ENCODE peak calls at places on chromosomes 1 and 21, in ten cellular contexts. One of them, this sample, is unnamed.

GRCh38 chr1:226110249-226111108 is 48.0 kb downstream of the H3-3A start:
- DNase-seq in sigmoid colon: peak; percentile 78
- DNase-seq in K562: peak; percentile 88
- DNase-seq in suprapubic skin: peak; percentile 84
- DNase-seq in endothelial cell of umbilical vein: peak; percentile 69
- DNase-seq in GM12891: peak; percentile 95
- DNase-seq in prostate gland: peak; percentile 54
- DNase-seq in GM12892: peak; percentile 95
- DNase-seq in breast epithelium: peak; percentile 40
- DNase-seq in stomach: peak; percentile 76
- DNase-seq in this sample: no peak

GRCh38 chr1:205588691-205589445 is 42.9 kb downstream of the ELK4 start:
- DNase-seq in GM12892: no peak
- DNase-seq in endothelial cell of umbilical vein: peak; percentile 83
- DNase-seq in suprapubic skin: peak; percentile 49
- DNase-seq in GM12891: no peak
- DNase-seq in K562: peak; percentile 71
- DNase-seq in breast epithelium: no peak
- DNase-seq in stomach: no peak
- DNase-seq in prostate gland: no peak
- DNase-seq in sigmoid colon: peak; percentile 61
- DNase-seq in this sample: peak; percentile 67

GRCh38 chr1:53617382-53618217 is 121.4 kb downstream of the GLIS1 start:
- DNase-seq in breast epithelium: no peak
- DNase-seq in suprapubic skin: peak; percentile 46
- DNase-seq in GM12892: no peak
- DNase-seq in prostate gland: no peak
- DNase-seq in endothelial cell of umbilical vein: no peak
- DNase-seq in K562: no peak
- DNase-seq in stomach: peak; percentile 24
- DNase-seq in GM12891: no peak
- DNase-seq in sigmoid colon: peak; percentile 51
- DNase-seq in this sample: no peak

GRCh38 chr1:61742620-61743431 is 546 bp downstream of the PATJ start:
- DNase-seq in stomach: peak; percentile 34
- DNase-seq in GM12892: peak; percentile 47
- DNase-seq in endothelial cell of umbilical vein: peak; percentile 49
- DNase-seq in GM12891: peak; percentile 50
- DNase-seq in K562: no peak
- DNase-seq in suprapubic skin: peak; percentile 71
- DNase-seq in prostate gland: peak; percentile 23
- DNase-seq in breast epithelium: peak; percentile 40
- DNase-seq in sigmoid colon: peak; percentile 70
- DNase-seq in this sample: no peak

GRCh38 chr1:15430787-15431570 is 7.3 kb upstream of the CTRC start:
- DNase-seq in endothelial cell of umbilical vein: peak; percentile 47
- DNase-seq in GM12891: peak; percentile 91
- DNase-seq in K562: peak; percentile 85
- DNase-seq in sigmoid colon: no peak
- DNase-seq in GM12892: peak; percentile 89
- DNase-seq in breast epithelium: peak; percentile 36
- DNase-seq in prostate gland: peak; percentile 57
- DNase-seq in stomach: peak; percentile 82
- DNase-seq in suprapubic skin: no peak
- DNase-seq in this sample: no peak

GRCh38 chr1:156384658-156385057 is 15.6 kb downstream of the RHBG start:
- DNase-seq in GM12892: no peak
- DNase-seq in sigmoid colon: no peak
- DNase-seq in GM12891: no peak
- DNase-seq in endothelial cell of umbilical vein: no peak
- DNase-seq in prostate gland: no peak
- DNase-seq in suprapubic skin: no peak
- DNase-seq in stomach: no peak
- DNase-seq in breast epithelium: no peak
- DNase-seq in K562: no peak
- DNase-seq in this sample: no peak

GRCh38 chr1:40583980-40584379 is 52.5 kb downstream of the ZNF684 start:
- DNase-seq in sigmoid colon: no peak
- DNase-seq in prostate gland: no peak
- DNase-seq in K562: no peak
- DNase-seq in stomach: no peak
- DNase-seq in GM12892: no peak
- DNase-seq in suprapubic skin: no peak
- DNase-seq in endothelial cell of umbilical vein: no peak
- DNase-seq in breast epithelium: no peak
- DNase-seq in GM12891: no peak
- DNase-seq in this sample: no peak

GRCh38 chr1:21904725-21905520 is 32.2 kb downstream of the HSPG2 start:
- DNase-seq in stomach: peak; percentile 91
- DNase-seq in suprapubic skin: peak; percentile 86
- DNase-seq in prostate gland: no peak
- DNase-seq in sigmoid colon: peak; percentile 91
- DNase-seq in endothelial cell of umbilical vein: peak; percentile 99
- DNase-seq in GM12892: no peak
- DNase-seq in breast epithelium: peak; percentile 93
- DNase-seq in GM12891: no peak
- DNase-seq in K562: peak; percentile 94
- DNase-seq in this sample: no peak

GRCh38 chr21:16454371-16454770 is 724.6 kb downstream of the USP25 start:
- DNase-seq in sigmoid colon: no peak
- DNase-seq in suprapubic skin: no peak
- DNase-seq in prostate gland: no peak
- DNase-seq in GM12892: no peak
- DNase-seq in stomach: no peak
- DNase-seq in breast epithelium: no peak
- DNase-seq in GM12891: no peak
- DNase-seq in endothelial cell of umbilical vein: peak; percentile 49
- DNase-seq in K562: no peak
- DNase-seq in this sample: no peak

GRCh38 chr21:29163381-29164115 is 33.1 kb downstream of the MAP3K7CL start:
- DNase-seq in suprapubic skin: no peak
- DNase-seq in breast epithelium: no peak
- DNase-seq in GM12892: no peak
- DNase-seq in GM12891: no peak
- DNase-seq in K562: no peak
- DNase-seq in stomach: no peak
- DNase-seq in sigmoid colon: no peak
- DNase-seq in endothelial cell of umbilical vein: no peak
- DNase-seq in prostate gland: no peak
- DNase-seq in this sample: no peak

GRCh38 chr1:222926566-222926965 is 111.7 kb downstream of the DISP1 start:
- DNase-seq in endothelial cell of umbilical vein: no peak
- DNase-seq in breast epithelium: no peak
- DNase-seq in sigmoid colon: no peak
- DNase-seq in stomach: no peak
- DNase-seq in GM12891: no peak
- DNase-seq in GM12892: no peak
- DNase-seq in K562: no peak
- DNase-seq in suprapubic skin: no peak
- DNase-seq in prostate gland: no peak
- DNase-seq in this sample: no peak

GRCh38 chr1:26276432-26276838 is 3.5 kb upstream of the SH3BGRL3 start:
- DNase-seq in K562: no peak
- DNase-seq in GM12892: no peak
- DNase-seq in stomach: no peak
- DNase-seq in breast epithelium: no peak
- DNase-seq in suprapubic skin: peak; percentile 85
- DNase-seq in endothelial cell of umbilical vein: no peak
- DNase-seq in sigmoid colon: no peak
- DNase-seq in prostate gland: no peak
- DNase-seq in GM12891: no peak
- DNase-seq in this sample: peak; percentile 93

DNA sequence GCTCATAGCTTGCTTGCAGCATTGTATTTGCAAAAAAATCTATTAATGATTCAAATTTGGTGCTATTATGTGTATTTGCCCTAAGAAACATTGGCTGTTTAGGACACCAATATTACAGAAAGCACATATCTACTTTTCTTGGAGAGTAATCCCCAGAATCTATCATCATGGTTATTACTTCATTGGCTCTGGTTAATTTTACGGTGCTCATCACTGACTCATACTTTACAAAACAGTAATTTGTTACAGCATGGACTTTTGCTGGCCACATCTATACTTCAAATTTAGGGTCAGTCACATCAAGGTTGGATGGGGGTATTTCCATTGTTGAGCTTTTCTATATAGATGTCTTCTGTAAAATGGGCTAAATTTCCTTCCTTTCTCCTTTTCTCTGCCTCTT is 45.7 kb downstream of the SH3GLB1 start:
- DNase-seq in endothelial cell of umbilical vein: no peak
- DNase-seq in sigmoid colon: no peak
- DNase-seq in suprapubic skin: no peak
- DNase-seq in stomach: no peak
- DNase-seq in GM12891: no peak
- DNase-seq in GM12892: no peak
- DNase-seq in K562: no peak
- DNase-seq in prostate gland: no peak
- DNase-seq in breast epithelium: no peak
- DNase-seq in this sample: no peak
- TF ChIP-seq POLR2AphosphoS5 in endothelial cell of umbilical vein: no peak
- TF ChIP-seq POLR2AphosphoS5 in sigmoid colon: no peak
- TF ChIP-seq POLR2AphosphoS5 in suprapubic skin: no peak
- TF ChIP-seq POLR2AphosphoS5 in stomach: no peak
- TF ChIP-seq POLR2AphosphoS5 in GM12891: no peak
- TF ChIP-seq POLR2AphosphoS5 in GM12892: no peak
- TF ChIP-seq POLR2AphosphoS5 in K562: no peak
- TF ChIP-seq POLR2AphosphoS5 in prostate gland: no peak
- TF ChIP-seq POLR2AphosphoS5 in breast epithelium: no peak
- TF ChIP-seq POLR2AphosphoS5 in this sample: no peak

GRCh38 chr1:13697738-13698137 is 2.2 kb upstream of the PRDM2 start:
- DNase-seq in K562: no peak
- DNase-seq in prostate gland: no peak
- DNase-seq in stomach: no peak
- DNase-seq in suprapubic skin: no peak
- DNase-seq in sigmoid colon: no peak
- DNase-seq in endothelial cell of umbilical vein: no peak
- DNase-seq in GM12891: no peak
- DNase-seq in GM12892: no peak
- DNase-seq in breast epithelium: no peak
- DNase-seq in this sample: no peak

GRCh38 chr1:13700521-13701273 is 709 bp downstream of the PRDM2 start:
- DNase-seq in K562: no peak
- DNase-seq in sigmoid colon: no peak
- DNase-seq in suprapubic skin: no peak
- DNase-seq in stomach: peak; percentile 45
- DNase-seq in GM12892: peak; percentile 50
- DNase-seq in prostate gland: peak; percentile 24
- DNase-seq in endothelial cell of umbilical vein: peak; percentile 57
- DNase-seq in breast epithelium: no peak
- DNase-seq in GM12891: no peak
- DNase-seq in this sample: no peak

GRCh38 chr1:13699510-13699909 is 478 bp upstream of the PRDM2 start:
- DNase-seq in endothelial cell of umbilical vein: no peak
- DNase-seq in sigmoid colon: no peak
- DNase-seq in GM12891: no peak
- DNase-seq in GM12892: no peak
- DNase-seq in K562: no peak
- DNase-seq in stomach: no peak
- DNase-seq in suprapubic skin: no peak
- DNase-seq in breast epithelium: no peak
- DNase-seq in prostate gland: peak; percentile 7
- DNase-seq in this sample: no peak

GRCh38 chr1:13701274-13701650 is 1.3 kb downstream of the PRDM2 start:
- DNase-seq in K562: no peak
- DNase-seq in GM12892: no peak
- DNase-seq in prostate gland: no peak
- DNase-seq in stomach: no peak
- DNase-seq in endothelial cell of umbilical vein: no peak
- DNase-seq in breast epithelium: no peak
- DNase-seq in sigmoid colon: no peak
- DNase-seq in suprapubic skin: no peak
- DNase-seq in GM12891: no peak
- DNase-seq in this sample: no peak

DNA sequence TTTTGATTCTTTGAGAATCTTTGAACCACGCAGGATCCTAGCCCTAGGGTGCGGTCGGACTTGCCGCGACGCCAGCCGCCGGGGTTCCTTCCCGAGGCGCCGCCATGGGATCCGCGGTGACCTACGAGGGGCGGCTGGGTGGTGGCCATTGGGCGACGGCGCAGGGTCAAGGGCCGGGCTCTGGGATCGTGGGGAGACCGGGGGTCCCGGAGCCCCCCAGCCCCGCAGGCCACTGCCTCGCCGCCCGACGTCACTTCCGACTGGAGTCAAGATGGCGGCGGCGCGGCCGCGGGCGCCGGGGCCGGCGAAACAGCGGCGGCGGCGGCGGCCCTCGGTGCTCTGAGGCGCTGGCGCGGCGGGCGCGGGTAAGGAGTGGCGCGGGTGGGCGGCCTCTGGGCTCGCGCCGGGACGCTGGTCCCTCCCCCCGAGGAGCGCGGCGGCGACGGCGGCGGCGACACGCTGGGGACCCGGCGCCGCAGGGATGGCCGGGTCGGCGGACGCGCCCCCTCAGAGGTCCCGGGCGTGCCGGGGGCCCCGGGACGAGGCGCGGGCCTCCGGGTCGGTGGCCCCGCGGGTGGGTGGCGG is at the start of gene PRDM2:
- DNase-seq in stomach: peak; percentile 52
- DNase-seq in K562: peak; percentile 68
- DNase-seq in endothelial cell of umbilical vein: peak; percentile 57
- DNase-seq in GM12892: peak; percentile 54
- DNase-seq in breast epithelium: no peak
- DNase-seq in sigmoid colon: peak; percentile 68
- DNase-seq in suprapubic skin: peak; percentile 70
- DNase-seq in prostate gland: peak; percentile 14
- DNase-seq in GM12891: peak; percentile 60
- DNase-seq in this sample: no peak
- TF ChIP-seq POLR2A in stomach: no peak
- TF ChIP-seq POLR2A in K562: no peak
- TF ChIP-seq POLR2A in endothelial cell of umbilical vein: peak; percentile 46
- TF ChIP-seq POLR2A in GM12892: peak; percentile 62
- TF ChIP-seq POLR2A in breast epithelium: no peak
- TF ChIP-seq POLR2A in sigmoid colon: no peak
- TF ChIP-seq POLR2A in suprapubic skin: no peak
- TF ChIP-seq POLR2A in prostate gland: peak; percentile 16
- TF ChIP-seq POLR2A in GM12891: peak; percentile 51
- TF ChIP-seq POLR2A in this sample: peak; percentile 27

GRCh38 chr1:6091823-6092109 is 46.1 kb downstream of the KCNAB2 start:
- DNase-seq in endothelial cell of umbilical vein: no peak
- DNase-seq in GM12892: no peak
- DNase-seq in sigmoid colon: no peak
- DNase-seq in suprapubic skin: no peak
- DNase-seq in GM12891: no peak
- DNase-seq in prostate gland: no peak
- DNase-seq in K562: no peak
- DNase-seq in breast epithelium: no peak
- DNase-seq in stomach: no peak
- DNase-seq in this sample: no peak
- TF ChIP-seq POLR2AphosphoS5 in endothelial cell of umbilical vein: no peak
- TF ChIP-seq POLR2AphosphoS5 in GM12892: no peak
- TF ChIP-seq POLR2AphosphoS5 in sigmoid colon: no peak
- TF ChIP-seq POLR2AphosphoS5 in suprapubic skin: no peak
- TF ChIP-seq POLR2AphosphoS5 in GM12891: no peak
- TF ChIP-seq POLR2AphosphoS5 in prostate gland: no peak
- TF ChIP-seq POLR2AphosphoS5 in K562: no peak
- TF ChIP-seq POLR2AphosphoS5 in breast epithelium: no peak
- TF ChIP-seq POLR2AphosphoS5 in stomach: no peak
- TF ChIP-seq POLR2AphosphoS5 in this sample: no peak

GRCh38 chr1:68542586-68542985 is 45.7 kb upstream of the DEPDC1 start:
- DNase-seq in sigmoid colon: no peak
- DNase-seq in stomach: no peak
- DNase-seq in prostate gland: no peak
- DNase-seq in endothelial cell of umbilical vein: peak; percentile 48
- DNase-seq in suprapubic skin: no peak
- DNase-seq in breast epithelium: no peak
- DNase-seq in GM12891: no peak
- DNase-seq in K562: no peak
- DNase-seq in GM12892: no peak
- DNase-seq in this sample: no peak

GRCh38 chr1:68544651-68545050 is 47.8 kb upstream of the DEPDC1 start:
- DNase-seq in sigmoid colon: no peak
- DNase-seq in endothelial cell of umbilical vein: no peak
- DNase-seq in suprapubic skin: no peak
- DNase-seq in K562: no peak
- DNase-seq in breast epithelium: no peak
- DNase-seq in stomach: no peak
- DNase-seq in prostate gland: peak; percentile 18
- DNase-seq in GM12891: no peak
- DNase-seq in GM12892: no peak
- DNase-seq in this sample: no peak
- TF ChIP-seq POLR2A in sigmoid colon: no peak
- TF ChIP-seq POLR2A in endothelial cell of umbilical vein: no peak
- TF ChIP-seq POLR2A in suprapubic skin: no peak
- TF ChIP-seq POLR2A in K562: no peak
- TF ChIP-seq POLR2A in breast epithelium: no peak
- TF ChIP-seq POLR2A in stomach: no peak
- TF ChIP-seq POLR2A in prostate gland: no peak
- TF ChIP-seq POLR2A in GM12891: no peak
- TF ChIP-seq POLR2A in GM12892: no peak
- TF ChIP-seq POLR2A in this sample: no peak